ENCODE peak calls at places on chromosomes 1 and 21, in seven cellular contexts. P is OCI-LY7, D is NB4, I is cardiac muscle cell, V is HL-60, C is heart right ventricle, T is pancreas. H is an unnamed sample.

GRCh38 chr1:21337010-21337437 is 46.8 kb upstream of the ECE1 start:
- DNase-seq in P (no peak), D (no peak), I (peak; percentile 31), V (no peak), C (no peak), T (no peak), H (no peak)

GRCh38 chr1:109765483-109765815 is 1.7 kb upstream of the EPS8L3 start:
- DNase-seq in P (no peak), D (no peak), I (no peak), V (no peak), C (no peak), T (no peak), H (no peak)

GRCh38 chr1:101293461-101294045 is 56.7 kb downstream of the S1PR1 start:
- DNase-seq in P (no peak), D (peak; percentile 41), I (no peak), V (peak; percentile 48), C (no peak), T (no peak), H (peak; percentile 88)

GRCh38 chr21:33289199-33289819 is 23.1 kb downstream of the IL10RB start:
- DNase-seq in P (no peak), D (no peak), I (no peak), V (no peak), C (no peak), T (no peak), H (no peak)

GRCh38 chr1:59856725-59857338 is 42.1 kb downstream of the HOOK1 start:
- DNase-seq in P (no peak), D (no peak), I (no peak), V (no peak), C (no peak), T (peak; percentile 55), H (no peak)

GRCh38 chr1:241985787-241986186 is 13.1 kb downstream of the MAP1LC3C start:
- DNase-seq in P (peak; percentile 39), D (peak; percentile 51), I (peak; percentile 61), V (peak; percentile 24), C (no peak), T (no peak), H (peak; percentile 34)

GRCh38 chr1:108050911-108051624 is 86.1 kb upstream of the VAV3 start:
- DNase-seq in P (no peak), D (no peak), I (peak; percentile 45), V (no peak), C (peak; percentile 14), T (no peak), H (peak; percentile 29)

GRCh38 chr1:102015728-102016127 is 19.0 kb upstream of the OLFM3 start:
- DNase-seq in P (no peak), D (no peak), I (no peak), V (no peak), C (no peak), T (no peak), H (no peak)

GRCh38 chr1:203663294-203663693 is 36.7 kb downstream of the ATP2B4 start:
- DNase-seq in P (no peak), D (no peak), I (no peak), V (no peak), C (no peak), T (no peak), H (peak; percentile 66)

GRCh38 chr1:22418852-22419480 is 32.7 kb upstream of the ZBTB40 start:
- DNase-seq in P (peak; percentile 41), D (no peak), I (peak; percentile 56), V (no peak), C (peak; percentile 24), T (no peak), H (no peak)

GRCh38 chr21:31772674-31773555 is 41.0 kb upstream of the SCAF4 start:
- DNase-seq in P (peak; percentile 90), D (peak; percentile 6), I (no peak), V (no peak), C (no peak), T (no peak), H (no peak)

GRCh38 chr1:117580882-117581281 is 25.0 kb upstream of the TENT5C start:
- DNase-seq in P (no peak), D (no peak), I (no peak), V (no peak), C (no peak), T (peak; percentile 1), H (no peak)

GRCh38 chr1:7116001-7116400 is 330.7 kb downstream of the CAMTA1 start:
- DNase-seq in P (no peak), D (no peak), I (no peak), V (no peak), C (no peak), T (no peak), H (no peak)

GRCh38 chr1:196910208-196910607 is 22.4 kb downstream of the CFHR4 start:
- DNase-seq in P (no peak), D (no peak), I (no peak), V (no peak), C (no peak), T (no peak), H (no peak)

GRCh38 chr1:27341525-27342252 is at the start of gene SYTL1:
- DNase-seq in P (peak; percentile 90), D (peak; percentile 96), I (peak; percentile 65), V (peak; percentile 93), C (no peak), T (peak; percentile 78), H (peak; percentile 85)

GRCh38 chr21:20527691-20528090 is 470.5 kb upstream of the NCAM2 start:
- DNase-seq in P (no peak), D (no peak), I (no peak), V (no peak), C (no peak), T (no peak), H (no peak)

GRCh38 chr1:117105003-117105402 is 16.5 kb downstream of the TRIM45 start:
- DNase-seq in P (no peak), D (no peak), I (no peak), V (no peak), C (no peak), T (peak; percentile 40), H (no peak)

GRCh38 chr1:51636765-51637522 is 20.1 kb downstream of the OSBPL9 start:
- DNase-seq in P (no peak), D (no peak), I (no peak), V (no peak), C (no peak), T (no peak), H (no peak)

GRCh38 chr1:44705938-44706337 is 25.0 kb downstream of the RNU5D-1 start:
- DNase-seq in P (no peak), D (no peak), I (no peak), V (no peak), C (no peak), T (no peak), H (no peak)

GRCh38 chr1:26538480-26539412 is 9.2 kb downstream of the RPS6KA1 start:
- DNase-seq in P (peak; percentile 75), D (peak; percentile 75), I (peak; percentile 42), V (peak; percentile 70), C (peak; percentile 24), T (no peak), H (peak; percentile 73)

GRCh38 chr1:51627672-51628071 is 10.8 kb downstream of the OSBPL9 start:
- DNase-seq in P (peak; percentile 50), D (peak; percentile 61), I (peak; percentile 59), V (peak; percentile 42), C (no peak), T (no peak), H (no peak)

GRCh38 chr1:226593541-226593940 is 45.0 kb downstream of the STUM start:
- DNase-seq in P (no peak), D (no peak), I (no peak), V (no peak), C (no peak), T (no peak), H (no peak)

GRCh38 chr1:27602510-27603319 is 1.2 kb downstream of the AHDC1 start:
- DNase-seq in P (peak; percentile 47), D (peak; percentile 72), I (peak; percentile 58), V (no peak), C (peak; percentile 69), T (peak; percentile 68), H (peak; percentile 48)

DNA sequence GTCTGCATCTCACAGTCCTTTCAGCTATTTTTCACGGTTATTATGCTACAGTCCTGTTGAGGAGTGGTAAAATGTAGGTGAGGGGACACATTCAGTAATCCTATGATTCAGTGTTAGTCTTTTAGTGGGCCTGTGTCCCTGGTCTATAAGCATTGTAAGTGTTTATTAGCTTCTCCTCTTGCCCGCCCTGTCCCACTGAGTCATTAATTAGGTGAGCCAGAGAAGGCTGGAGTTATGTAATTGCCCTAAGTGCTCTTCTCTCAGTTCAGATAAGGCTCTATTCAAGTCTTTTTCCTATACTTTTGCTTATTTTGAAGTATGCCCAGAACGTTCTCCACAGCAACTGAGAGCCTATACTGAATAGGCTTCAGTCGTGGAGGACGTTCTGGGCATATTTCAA is 76.3 kb upstream of the ZRANB2 start:
- DNase-seq in P (no peak), D (no peak), I (no peak), V (no peak), C (no peak), T (no peak), H (no peak)
- TF ChIP-seq CTCF in P (no peak), D (no peak), I (no peak), V (no peak), C (no peak), T (no peak), H (no peak)

GRCh38 chr1:205446828-205447227 is 9.0 kb downstream of the BLACAT1 start:
- DNase-seq in P (no peak), D (no peak), I (no peak), V (no peak), C (peak; percentile 54), T (no peak), H (no peak)

GRCh38 chr1:205449254-205449749 is 6.5 kb downstream of the BLACAT1 start:
- DNase-seq in P (no peak), D (no peak), I (no peak), V (no peak), C (no peak), T (no peak), H (no peak)

GRCh38 chr1:205448540-205449253 is 7.1 kb downstream of the BLACAT1 start:
- DNase-seq in P (no peak), D (no peak), I (no peak), V (no peak), C (no peak), T (no peak), H (no peak)

GRCh38 chr1:205445653-205445955 is 10.2 kb downstream of the BLACAT1 start:
- DNase-seq in P (no peak), D (no peak), I (no peak), V (no peak), C (no peak), T (no peak), H (no peak)

GRCh38 chr1:205447457-205448415 is 8.1 kb downstream of the BLACAT1 start:
- DNase-seq in P (no peak), D (no peak), I (no peak), V (no peak), C (no peak), T (no peak), H (no peak)
- TF ChIP-seq CTCF in P (no peak), D (no peak), I (no peak), V (no peak), C (no peak), T (no peak), H (no peak)

DNA sequence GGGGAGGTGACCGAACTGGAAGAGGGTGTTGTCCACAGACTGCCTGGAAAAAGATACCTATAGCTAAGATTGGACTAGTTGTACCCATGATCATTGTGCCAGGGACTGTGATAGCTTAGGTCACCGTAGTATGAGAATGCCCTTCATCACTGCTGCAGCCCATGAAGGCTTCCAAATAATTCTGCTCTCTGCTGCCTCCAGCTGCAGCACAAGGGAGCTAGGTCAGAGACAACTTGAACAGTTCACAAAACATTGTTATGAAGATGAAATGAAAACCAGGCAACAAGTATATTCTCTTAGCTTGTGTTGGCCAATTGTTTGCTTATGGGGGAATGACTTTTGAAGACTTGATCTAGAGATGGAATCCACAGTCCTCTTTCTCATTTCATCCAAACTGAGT is 246.7 kb downstream of the MRPL39 start:
- DNase-seq in P (no peak), D (peak; percentile 11), I (no peak), V (no peak), C (no peak), T (no peak), H (peak; percentile 10)
- TF ChIP-seq CTCF in P (peak; percentile 37), D (peak; percentile 23), I (peak; percentile 22), V (peak; percentile 5), C (no peak), T (no peak), H (peak; percentile 39)

GRCh38 chr1:74517599-74518051 is 5.2 kb upstream of the LRRC53 start:
- DNase-seq in P (no peak), D (no peak), I (no peak), V (no peak), C (no peak), T (no peak), H (no peak)
- TF ChIP-seq CTCF in P (no peak), D (no peak), I (no peak), V (no peak), C (no peak), T (no peak), H (no peak)

H was measured in activated CD8-positive, alpha-beta T cell treated with anti-CD3 and anti-CD28 coated beads for 36 hours.